ENCODE peak calls at places on chromosomes 2 and 18, in eight cellular contexts. M, P, V, H, L, T, O and J are unnamed samples.

GRCh38 chr2:79935046-79935729 is 369.4 kb downstream of the LRRTM1 start:
- DNase-seq in H (no peak), T (no peak), V (no peak), L (no peak), O (no peak), M (no peak), P (no peak), J (no peak)

GRCh38 chr2:241802421-241802749 is 6.6 kb upstream of the NEU4 start:
- DNase-seq in T (no peak), V (no peak), O (no peak), L (no peak), P (no peak), H (no peak), M (no peak), J (no peak)

GRCh38 chr2:231160701-231161100 is 35.9 kb upstream of the HTR2B start:
- DNase-seq in L (no peak), T (no peak), H (no peak), V (no peak), P (no peak), M (no peak), O (no peak), J (no peak)

GRCh38 chr18:7084766-7085080 is 32.9 kb downstream of the LAMA1 start:
- DNase-seq in P (peak), M (no peak), L (no peak), T (no peak), O (no peak), V (no peak), H (no peak), J (no peak)

GRCh38 chr2:160407393-160408204 is 86.0 kb downstream of the RBMS1 start:
- DNase-seq in V (peak), H (peak), L (peak), P (peak), O (no peak), M (peak), T (no peak), J (peak)

GRCh38 chr2:152558174-152559091 is 158.8 kb downstream of the PRPF40A start:
- DNase-seq in P (peak), H (no peak), V (no peak), T (no peak), L (no peak), O (no peak), M (no peak), J (no peak)

GRCh38 chr2:174749793-174750192 is 14.5 kb downstream of the CHRNA1 start:
- DNase-seq in M (no peak), O (no peak), T (no peak), V (no peak), P (no peak), H (no peak), L (no peak), J (no peak)

GRCh38 chr18:37721544-37722302 is 156.1 kb upstream of the CELF4 start:
- DNase-seq in T (no peak), H (no peak), V (no peak), O (no peak), P (no peak), M (no peak), L (no peak), J (no peak)

GRCh38 chr2:177885828-177886466 is 186.6 kb downstream of the PDE11A start:
- DNase-seq in P (no peak), L (no peak), V (no peak), H (no peak), T (no peak), M (no peak), O (no peak), J (no peak)

GRCh38 chr2:54524236-54524991 is 68.3 kb downstream of the SPTBN1 start:
- DNase-seq in H (no peak), O (no peak), V (no peak), P (peak), L (peak), M (peak), T (peak), J (no peak)

GRCh38 chr2:109081374-109081773 is 47.6 kb upstream of the SH3RF3 start:
- DNase-seq in H (no peak), L (no peak), P (no peak), M (no peak), V (no peak), O (no peak), T (no peak), J (peak)

GRCh38 chr2:46749042-46749461 is 166.6 kb downstream of the MCFD2 start:
- DNase-seq in L (peak), P (peak), H (no peak), T (no peak), V (no peak), M (peak), O (no peak), J (no peak)

GRCh38 chr2:85926931-85927527 is 38.2 kb upstream of the ST3GAL5 start:
- DNase-seq in V (no peak), M (no peak), H (no peak), L (no peak), O (no peak), P (no peak), T (no peak), J (no peak)

GRCh38 chr2:181959508-181959907 is 26.1 kb upstream of the PPP1R1C start:
- DNase-seq in L (peak), T (no peak), O (no peak), M (no peak), V (no peak), H (no peak), P (peak), J (no peak)

GRCh38 chr2:62149708-62150107 is 46.2 kb upstream of the B3GNT2 start:
- DNase-seq in V (no peak), M (peak), L (peak), H (no peak), O (no peak), P (peak), T (no peak), J (no peak)

GRCh38 chr2:175518206-175518605 is 336.7 kb upstream of the ATP5MC3 start:
- DNase-seq in P (no peak), V (no peak), M (no peak), O (no peak), H (no peak), T (no peak), L (no peak), J (no peak)

GRCh38 chr2:226607379-226607778 is 192.2 kb downstream of the IRS1 start:
- DNase-seq in L (no peak), T (no peak), H (no peak), P (peak), V (no peak), M (peak), O (no peak), J (no peak)

DNA sequence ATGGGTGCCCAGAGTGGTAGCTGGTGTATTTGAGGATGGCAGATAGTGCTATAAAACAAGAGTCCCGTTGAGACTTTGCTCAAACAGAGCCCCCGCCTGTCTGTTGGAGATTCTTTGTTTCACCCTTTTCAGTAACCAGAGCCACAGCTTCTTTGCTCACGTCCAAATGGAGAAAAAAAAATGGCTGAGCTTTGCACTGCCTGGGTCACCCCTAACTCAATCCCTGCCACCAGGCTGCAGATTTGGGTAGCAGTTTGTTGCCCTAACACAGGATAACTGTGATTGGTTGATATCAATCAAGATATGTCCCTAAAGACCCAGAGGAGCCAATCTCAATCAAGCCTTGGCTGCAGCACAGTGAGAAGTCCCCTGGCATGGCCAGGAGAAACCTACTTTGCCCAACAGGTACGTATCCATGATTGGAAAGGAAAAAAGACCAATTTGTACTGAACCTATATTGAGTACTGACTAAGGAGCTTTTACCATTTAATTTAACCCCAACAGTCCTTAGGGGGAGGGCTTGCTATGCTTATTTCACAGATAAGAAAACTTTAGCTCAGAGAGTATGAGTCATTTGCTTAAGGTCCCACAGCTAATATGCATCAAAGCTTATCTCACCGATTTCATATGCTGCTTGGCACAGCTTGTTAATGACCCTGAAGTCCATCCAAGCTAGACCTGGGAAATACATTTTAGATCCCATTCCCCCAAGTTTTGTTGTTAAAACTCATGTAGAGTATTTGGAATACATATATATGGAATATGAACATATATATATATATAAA is 72.0 kb upstream of the SH3BP4 start:
- DNase-seq in H (no peak), P (peak), T (no peak), M (peak), L (peak), O (no peak), V (no peak), J (no peak)
- H3K4me3 ChIP-seq in H (no peak), P (no peak), T (no peak), M (no peak), L (no peak), O (no peak), V (no peak), J (no peak)

GRCh38 chr18:24426398-24427294 is at the start of gene IMPACT:
- DNase-seq in H (peak), M (peak), L (peak), P (peak), T (no peak), O (peak), V (peak), J (peak)
- TF ChIP-seq CTCF in H (no peak), M (no peak), L (no peak), P (no peak), T (no peak), O (no peak), V (peak), J (no peak)

GRCh38 chr2:95204396-95204795 is 2.9 kb upstream of the ZNF892 start:
- DNase-seq in T (no peak), M (no peak), L (no peak), V (no peak), O (no peak), P (no peak), H (no peak), J (no peak)

GRCh38 chr2:95208101-95208500 is 780 bp downstream of the ZNF892 start:
- DNase-seq in M (no peak), P (peak), T (no peak), V (no peak), L (no peak), H (no peak), O (no peak), J (no peak)

GRCh38 chr2:95203911-95204310 is 3.4 kb upstream of the ZNF892 start:
- DNase-seq in P (no peak), H (no peak), M (no peak), T (no peak), L (no peak), O (no peak), V (no peak), J (no peak)

GRCh38 chr2:95206086-95206485 is 1.2 kb upstream of the ZNF892 start:
- DNase-seq in L (no peak), P (no peak), M (no peak), O (no peak), V (no peak), H (no peak), T (no peak), J (no peak)

GRCh38 chr2:95207111-95207961 is at the start of gene ZNF892:
- DNase-seq in H (peak), V (peak), P (peak), T (peak), M (peak), L (peak), O (peak), J (peak)
- TF ChIP-seq POLR2A in H (no peak), V (peak), P (peak), T (peak), M (peak), L (peak), O (peak), J (no peak)

DNA sequence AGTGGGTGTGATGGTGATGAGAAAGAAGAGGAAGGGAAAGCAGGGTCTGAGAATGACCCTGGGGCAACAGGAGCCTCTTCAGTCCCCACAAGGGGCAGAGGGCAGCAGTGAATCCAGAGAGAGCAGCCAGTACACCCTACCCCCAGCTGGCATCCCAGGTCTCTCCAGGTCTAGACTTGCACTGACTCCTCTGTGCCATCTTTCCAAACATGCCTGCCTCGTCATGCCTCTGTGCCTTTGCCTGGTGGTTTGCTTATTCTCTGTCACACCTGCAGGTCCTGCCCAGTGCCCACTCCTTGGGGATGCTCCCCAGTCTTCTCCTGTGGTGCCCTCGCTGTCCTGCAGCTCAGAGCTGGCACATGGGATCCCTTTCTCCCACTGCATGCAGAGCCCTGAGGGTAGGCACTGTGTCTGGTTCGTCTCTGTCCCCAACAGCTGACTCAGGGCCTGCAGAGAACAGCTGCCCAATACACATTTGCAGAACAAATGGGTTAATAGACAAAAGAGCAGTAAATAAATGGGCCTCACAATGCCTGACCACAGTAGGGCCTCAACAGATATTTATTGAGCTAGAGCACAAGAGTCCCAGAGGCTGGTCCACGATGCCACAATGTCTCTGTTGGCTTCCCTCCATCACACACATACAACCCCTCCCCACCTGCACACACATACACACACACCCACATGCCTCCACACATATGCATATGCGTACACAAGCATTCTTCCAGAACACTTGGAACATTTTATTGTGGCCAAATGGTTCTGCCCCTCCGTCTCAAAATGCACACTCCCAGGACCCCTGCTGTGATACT is 89.8 kb downstream of the HS1BP3 start:
- DNase-seq in P (no peak), H (no peak), V (no peak), T (no peak), M (no peak), O (no peak), L (no peak), J (no peak)
- H3K4me3 ChIP-seq in P (no peak), H (no peak), V (no peak), T (no peak), M (no peak), O (no peak), L (no peak), J (no peak)